ENCODE peak calls at places on chromosomes 11 and 22, in eight cellular contexts. One of them, this sample, is unnamed.

GRCh38 chr11:46352063-46352841 is 5.0 kb downstream of the DGKZ start:
- DNase-seq in activated CD4-positive, alpha-beta T cell treated with anti-CD3 and anti-CD28 coated beads, Interleukin-2, amount 10 ng/mL, durations not matched to agents 7 days and 5 days: peak; percentile 73
- DNase-seq in stimulated activated CD4-positive, alpha-beta T cell treated with anti-CD3 and anti-CD28 coated beads, Interleukin-15, amount 100 ng/mL, for 24 hours: peak; percentile 80
- DNase-seq in fibroblast of pulmonary artery: peak; percentile 51
- DNase-seq in endothelial cell of umbilical vein: peak; percentile 30
- DNase-seq in stromal cell of bone marrow: no peak
- DNase-seq in HCEC 1CT: peak; percentile 20
- DNase-seq in HTR-8/SVneo: peak; percentile 29
- DNase-seq in this sample: peak; percentile 76

GRCh38 chr11:7904910-7905309 is 26.2 kb downstream of the OR10A6 start:
- DNase-seq in activated CD4-positive, alpha-beta T cell treated with anti-CD3 and anti-CD28 coated beads, Interleukin-2, amount 10 ng/mL, durations not matched to agents 7 days and 5 days: no peak
- DNase-seq in fibroblast of pulmonary artery: peak; percentile 24
- DNase-seq in endothelial cell of umbilical vein: peak; percentile 38
- DNase-seq in stimulated activated CD4-positive, alpha-beta T cell treated with anti-CD3 and anti-CD28 coated beads, Interleukin-15, amount 100 ng/mL, for 24 hours: no peak
- DNase-seq in HTR-8/SVneo: no peak
- DNase-seq in HCEC 1CT: peak; percentile 66
- DNase-seq in stromal cell of bone marrow: peak; percentile 47
- DNase-seq in this sample: no peak

GRCh38 chr11:65892661-65893317 is 2.3 kb downstream of the CCDC85B start:
- DNase-seq in fibroblast of pulmonary artery: no peak
- DNase-seq in HCEC 1CT: no peak
- DNase-seq in stimulated activated CD4-positive, alpha-beta T cell treated with anti-CD3 and anti-CD28 coated beads, Interleukin-15, amount 100 ng/mL, for 24 hours: no peak
- DNase-seq in activated CD4-positive, alpha-beta T cell treated with anti-CD3 and anti-CD28 coated beads, Interleukin-2, amount 10 ng/mL, durations not matched to agents 7 days and 5 days: no peak
- DNase-seq in HTR-8/SVneo: no peak
- DNase-seq in endothelial cell of umbilical vein: no peak
- DNase-seq in stromal cell of bone marrow: no peak
- DNase-seq in this sample: no peak

GRCh38 chr11:34346551-34346950 is 11.3 kb downstream of the ABTB2 start:
- DNase-seq in HCEC 1CT: peak; percentile 44
- DNase-seq in fibroblast of pulmonary artery: no peak
- DNase-seq in stromal cell of bone marrow: no peak
- DNase-seq in endothelial cell of umbilical vein: no peak
- DNase-seq in stimulated activated CD4-positive, alpha-beta T cell treated with anti-CD3 and anti-CD28 coated beads, Interleukin-15, amount 100 ng/mL, for 24 hours: no peak
- DNase-seq in activated CD4-positive, alpha-beta T cell treated with anti-CD3 and anti-CD28 coated beads, Interleukin-2, amount 10 ng/mL, durations not matched to agents 7 days and 5 days: no peak
- DNase-seq in HTR-8/SVneo: no peak
- DNase-seq in this sample: no peak

GRCh38 chr22:47928626-47929025 is 1166.2 kb downstream of the TBC1D22A start:
- DNase-seq in HTR-8/SVneo: no peak
- DNase-seq in stromal cell of bone marrow: no peak
- DNase-seq in fibroblast of pulmonary artery: no peak
- DNase-seq in endothelial cell of umbilical vein: no peak
- DNase-seq in stimulated activated CD4-positive, alpha-beta T cell treated with anti-CD3 and anti-CD28 coated beads, Interleukin-15, amount 100 ng/mL, for 24 hours: no peak
- DNase-seq in HCEC 1CT: no peak
- DNase-seq in activated CD4-positive, alpha-beta T cell treated with anti-CD3 and anti-CD28 coated beads, Interleukin-2, amount 10 ng/mL, durations not matched to agents 7 days and 5 days: no peak
- DNase-seq in this sample: no peak

GRCh38 chr11:65026810-65027209 is 429 bp upstream of the SNX15 start:
- DNase-seq in HCEC 1CT: peak; percentile 67
- DNase-seq in HTR-8/SVneo: no peak
- DNase-seq in stromal cell of bone marrow: peak; percentile 62
- DNase-seq in fibroblast of pulmonary artery: no peak
- DNase-seq in activated CD4-positive, alpha-beta T cell treated with anti-CD3 and anti-CD28 coated beads, Interleukin-2, amount 10 ng/mL, durations not matched to agents 7 days and 5 days: no peak
- DNase-seq in stimulated activated CD4-positive, alpha-beta T cell treated with anti-CD3 and anti-CD28 coated beads, Interleukin-15, amount 100 ng/mL, for 24 hours: no peak
- DNase-seq in endothelial cell of umbilical vein: no peak
- DNase-seq in this sample: no peak

GRCh38 chr11:70762810-70763209 is 364.5 kb downstream of the CTTN start:
- DNase-seq in endothelial cell of umbilical vein: no peak
- DNase-seq in HCEC 1CT: no peak
- DNase-seq in fibroblast of pulmonary artery: no peak
- DNase-seq in stromal cell of bone marrow: no peak
- DNase-seq in activated CD4-positive, alpha-beta T cell treated with anti-CD3 and anti-CD28 coated beads, Interleukin-2, amount 10 ng/mL, durations not matched to agents 7 days and 5 days: no peak
- DNase-seq in stimulated activated CD4-positive, alpha-beta T cell treated with anti-CD3 and anti-CD28 coated beads, Interleukin-15, amount 100 ng/mL, for 24 hours: no peak
- DNase-seq in HTR-8/SVneo: no peak
- DNase-seq in this sample: no peak

GRCh38 chr22:25898707-25899365 is 156.8 kb downstream of the MYO18B start:
- DNase-seq in activated CD4-positive, alpha-beta T cell treated with anti-CD3 and anti-CD28 coated beads, Interleukin-2, amount 10 ng/mL, durations not matched to agents 7 days and 5 days: no peak
- DNase-seq in endothelial cell of umbilical vein: no peak
- DNase-seq in fibroblast of pulmonary artery: no peak
- DNase-seq in stromal cell of bone marrow: no peak
- DNase-seq in stimulated activated CD4-positive, alpha-beta T cell treated with anti-CD3 and anti-CD28 coated beads, Interleukin-15, amount 100 ng/mL, for 24 hours: no peak
- DNase-seq in HTR-8/SVneo: no peak
- DNase-seq in HCEC 1CT: no peak
- DNase-seq in this sample: peak; percentile 36

GRCh38 chr11:11253487-11253886 is 99.6 kb downstream of the CSNK2A3 start:
- DNase-seq in stimulated activated CD4-positive, alpha-beta T cell treated with anti-CD3 and anti-CD28 coated beads, Interleukin-15, amount 100 ng/mL, for 24 hours: no peak
- DNase-seq in HTR-8/SVneo: no peak
- DNase-seq in endothelial cell of umbilical vein: no peak
- DNase-seq in fibroblast of pulmonary artery: no peak
- DNase-seq in activated CD4-positive, alpha-beta T cell treated with anti-CD3 and anti-CD28 coated beads, Interleukin-2, amount 10 ng/mL, durations not matched to agents 7 days and 5 days: no peak
- DNase-seq in stromal cell of bone marrow: no peak
- DNase-seq in HCEC 1CT: no peak
- DNase-seq in this sample: no peak

GRCh38 chr11:84437129-84438123 is 1151.3 kb upstream of the CCDC90B start:
- DNase-seq in HTR-8/SVneo: no peak
- DNase-seq in HCEC 1CT: no peak
- DNase-seq in activated CD4-positive, alpha-beta T cell treated with anti-CD3 and anti-CD28 coated beads, Interleukin-2, amount 10 ng/mL, durations not matched to agents 7 days and 5 days: no peak
- DNase-seq in stromal cell of bone marrow: no peak
- DNase-seq in endothelial cell of umbilical vein: no peak
- DNase-seq in stimulated activated CD4-positive, alpha-beta T cell treated with anti-CD3 and anti-CD28 coated beads, Interleukin-15, amount 100 ng/mL, for 24 hours: no peak
- DNase-seq in fibroblast of pulmonary artery: no peak
- DNase-seq in this sample: no peak

GRCh38 chr11:70477607-70478006 is 79.3 kb downstream of the CTTN start:
- DNase-seq in fibroblast of pulmonary artery: no peak
- DNase-seq in HCEC 1CT: no peak
- DNase-seq in stimulated activated CD4-positive, alpha-beta T cell treated with anti-CD3 and anti-CD28 coated beads, Interleukin-15, amount 100 ng/mL, for 24 hours: no peak
- DNase-seq in HTR-8/SVneo: no peak
- DNase-seq in stromal cell of bone marrow: no peak
- DNase-seq in endothelial cell of umbilical vein: no peak
- DNase-seq in activated CD4-positive, alpha-beta T cell treated with anti-CD3 and anti-CD28 coated beads, Interleukin-2, amount 10 ng/mL, durations not matched to agents 7 days and 5 days: no peak
- DNase-seq in this sample: no peak

GRCh38 chr11:84581083-84581482 is 1046.1 kb downstream of the DLG2 start:
- DNase-seq in endothelial cell of umbilical vein: no peak
- DNase-seq in HTR-8/SVneo: no peak
- DNase-seq in fibroblast of pulmonary artery: no peak
- DNase-seq in stromal cell of bone marrow: no peak
- DNase-seq in activated CD4-positive, alpha-beta T cell treated with anti-CD3 and anti-CD28 coated beads, Interleukin-2, amount 10 ng/mL, durations not matched to agents 7 days and 5 days: no peak
- DNase-seq in HCEC 1CT: no peak
- DNase-seq in stimulated activated CD4-positive, alpha-beta T cell treated with anti-CD3 and anti-CD28 coated beads, Interleukin-15, amount 100 ng/mL, for 24 hours: no peak
- DNase-seq in this sample: no peak

GRCh38 chr22:37186228-37186996 is 1.6 kb downstream of the C1QTNF6 start:
- DNase-seq in fibroblast of pulmonary artery: peak; percentile 94
- DNase-seq in endothelial cell of umbilical vein: peak; percentile 85
- DNase-seq in activated CD4-positive, alpha-beta T cell treated with anti-CD3 and anti-CD28 coated beads, Interleukin-2, amount 10 ng/mL, durations not matched to agents 7 days and 5 days: peak; percentile 52
- DNase-seq in HTR-8/SVneo: no peak
- DNase-seq in stimulated activated CD4-positive, alpha-beta T cell treated with anti-CD3 and anti-CD28 coated beads, Interleukin-15, amount 100 ng/mL, for 24 hours: no peak
- DNase-seq in stromal cell of bone marrow: peak; percentile 57
- DNase-seq in HCEC 1CT: peak; percentile 35
- DNase-seq in this sample: peak; percentile 21

GRCh38 chr11:61743486-61744095 is 8.8 kb upstream of the MYRF start:
- DNase-seq in fibroblast of pulmonary artery: no peak
- DNase-seq in HCEC 1CT: no peak
- DNase-seq in stimulated activated CD4-positive, alpha-beta T cell treated with anti-CD3 and anti-CD28 coated beads, Interleukin-15, amount 100 ng/mL, for 24 hours: no peak
- DNase-seq in HTR-8/SVneo: no peak
- DNase-seq in stromal cell of bone marrow: no peak
- DNase-seq in activated CD4-positive, alpha-beta T cell treated with anti-CD3 and anti-CD28 coated beads, Interleukin-2, amount 10 ng/mL, durations not matched to agents 7 days and 5 days: no peak
- DNase-seq in endothelial cell of umbilical vein: no peak
- DNase-seq in this sample: no peak